ENCODE peak calls at places on chromosomes 5 and 9, in ten cellular contexts. One of them, this sample, is unnamed.

GRCh38 chr9:124557895-124558294 is 50.7 kb upstream of the NR5A1 start:
- DNase-seq in mesenchymal stem cell: no peak
- DNase-seq in heart right ventricle: no peak
- DNase-seq in dorsolateral prefrontal cortex: no peak
- DNase-seq in dermis blood vessel endothelial cell: no peak
- DNase-seq in HT-29: no peak
- DNase-seq in astrocyte of the spinal cord: no peak
- DNase-seq in adipocyte: no peak
- DNase-seq in midbrain: no peak
- DNase-seq in IMR-90: no peak
- DNase-seq in this sample: no peak

GRCh38 chr5:180853121-180853520 is 8.0 kb downstream of the ZFP62 start:
- DNase-seq in heart right ventricle: no peak
- DNase-seq in mesenchymal stem cell: no peak
- DNase-seq in HT-29: no peak
- DNase-seq in adipocyte: no peak
- DNase-seq in astrocyte of the spinal cord: no peak
- DNase-seq in dermis blood vessel endothelial cell: peak; percentile 32
- DNase-seq in midbrain: no peak
- DNase-seq in IMR-90: no peak
- DNase-seq in dorsolateral prefrontal cortex: no peak
- DNase-seq in this sample: no peak

GRCh38 chr5:138444774-138445546 is 6.1 kb downstream of the REEP2 start:
- DNase-seq in midbrain: no peak
- DNase-seq in mesenchymal stem cell: no peak
- DNase-seq in HT-29: no peak
- DNase-seq in astrocyte of the spinal cord: no peak
- DNase-seq in dermis blood vessel endothelial cell: no peak
- DNase-seq in adipocyte: no peak
- DNase-seq in heart right ventricle: no peak
- DNase-seq in IMR-90: no peak
- DNase-seq in dorsolateral prefrontal cortex: no peak
- DNase-seq in this sample: no peak

GRCh38 chr5:174424219-174425053 is 299.9 kb upstream of the MSX2 start:
- DNase-seq in dorsolateral prefrontal cortex: peak; percentile 45
- DNase-seq in IMR-90: no peak
- DNase-seq in mesenchymal stem cell: no peak
- DNase-seq in dermis blood vessel endothelial cell: no peak
- DNase-seq in midbrain: peak; percentile 65
- DNase-seq in astrocyte of the spinal cord: no peak
- DNase-seq in adipocyte: no peak
- DNase-seq in HT-29: peak; percentile 49
- DNase-seq in heart right ventricle: no peak
- DNase-seq in this sample: peak; percentile 49

GRCh38 chr9:120344230-120344629 is 235.7 kb downstream of the CDK5RAP2 start:
- DNase-seq in mesenchymal stem cell: peak; percentile 52
- DNase-seq in adipocyte: peak; percentile 55
- DNase-seq in HT-29: peak; percentile 33
- DNase-seq in astrocyte of the spinal cord: peak; percentile 29
- DNase-seq in dorsolateral prefrontal cortex: no peak
- DNase-seq in dermis blood vessel endothelial cell: no peak
- DNase-seq in midbrain: no peak
- DNase-seq in IMR-90: peak; percentile 80
- DNase-seq in heart right ventricle: no peak
- DNase-seq in this sample: no peak

GRCh38 chr9:16619897-16620296 is 250.6 kb downstream of the BNC2 start:
- DNase-seq in midbrain: no peak
- DNase-seq in HT-29: no peak
- DNase-seq in dorsolateral prefrontal cortex: no peak
- DNase-seq in dermis blood vessel endothelial cell: no peak
- DNase-seq in IMR-90: no peak
- DNase-seq in heart right ventricle: no peak
- DNase-seq in adipocyte: no peak
- DNase-seq in mesenchymal stem cell: no peak
- DNase-seq in astrocyte of the spinal cord: no peak
- DNase-seq in this sample: no peak

GRCh38 chr9:126291925-126292324 is 34.7 kb upstream of the MVB12B start:
- DNase-seq in mesenchymal stem cell: no peak
- DNase-seq in dorsolateral prefrontal cortex: no peak
- DNase-seq in heart right ventricle: no peak
- DNase-seq in midbrain: no peak
- DNase-seq in HT-29: no peak
- DNase-seq in dermis blood vessel endothelial cell: no peak
- DNase-seq in IMR-90: no peak
- DNase-seq in adipocyte: no peak
- DNase-seq in astrocyte of the spinal cord: no peak
- DNase-seq in this sample: no peak

GRCh38 chr5:91293131-91293530 is 90.0 kb downstream of the ARRDC3 start:
- DNase-seq in IMR-90: peak; percentile 55
- DNase-seq in HT-29: no peak
- DNase-seq in dorsolateral prefrontal cortex: no peak
- DNase-seq in dermis blood vessel endothelial cell: no peak
- DNase-seq in heart right ventricle: no peak
- DNase-seq in midbrain: no peak
- DNase-seq in astrocyte of the spinal cord: peak; percentile 84
- DNase-seq in mesenchymal stem cell: peak; percentile 51
- DNase-seq in adipocyte: peak; percentile 67
- DNase-seq in this sample: no peak

GRCh38 chr5:106361905-106362304 is 1308.8 kb downstream of the EFNA5 start:
- DNase-seq in HT-29: no peak
- DNase-seq in adipocyte: no peak
- DNase-seq in astrocyte of the spinal cord: no peak
- DNase-seq in midbrain: no peak
- DNase-seq in mesenchymal stem cell: no peak
- DNase-seq in dermis blood vessel endothelial cell: no peak
- DNase-seq in IMR-90: no peak
- DNase-seq in dorsolateral prefrontal cortex: no peak
- DNase-seq in heart right ventricle: no peak
- DNase-seq in this sample: no peak

GRCh38 chr9:97531750-97532383 is 30.4 kb downstream of the TMOD1 start:
- DNase-seq in astrocyte of the spinal cord: no peak
- DNase-seq in HT-29: no peak
- DNase-seq in dermis blood vessel endothelial cell: no peak
- DNase-seq in IMR-90: peak; percentile 7
- DNase-seq in dorsolateral prefrontal cortex: no peak
- DNase-seq in adipocyte: no peak
- DNase-seq in midbrain: no peak
- DNase-seq in heart right ventricle: no peak
- DNase-seq in mesenchymal stem cell: peak; percentile 25
- DNase-seq in this sample: no peak

This sample was measured in occipital lobe.